ENCODE peak calls at places on chromosomes 2 and 18, in five cellular contexts. U is GM23248, N is hepatocyte, G is neural progenitor cell, W is HCT116. D is an unnamed sample. For H3K79me2, the result is how much of the 10 kb centered on the place peaks cover.

GRCh38 chr18:49591775-49592174 is 29.9 kb downstream of the LIPG start:
- DNase-seq in U (no peak), G (no peak), N (peak), W (no peak), D (no peak)

GRCh38 chr2:176421291-176422050 is 152.2 kb downstream of the MTX2 start:
- DNase-seq in G (no peak), N (peak), U (no peak), W (no peak), D (no peak)

GRCh38 chr2:111071480-111072143 is 49.1 kb upstream of the BCL2L11 start:
- DNase-seq in N (no peak), W (no peak), G (no peak), U (peak), D (no peak)

GRCh38 chr2:54909006-54909405 is 141.2 kb downstream of the RTN4 start:
- DNase-seq in G (no peak), W (no peak), U (peak), N (no peak), D (no peak)

GRCh38 chr18:50558948-50559749 is 738 bp upstream of the MAPK4 start:
- DNase-seq in W (no peak), N (peak), U (no peak), G (peak), D (no peak)

GRCh38 chr2:149383340-149383739 is 53.0 kb downstream of the LYPD6 start:
- DNase-seq in G (no peak), W (no peak), N (no peak), U (peak), D (no peak)

GRCh38 chr2:227433171-227433570 is 38.8 kb upstream of the AGFG1 start:
- DNase-seq in G (no peak), U (no peak), N (no peak), W (no peak), D (no peak)

GRCh38 chr2:85769236-85769986 is 15.6 kb downstream of the ATOH8 start:
- DNase-seq in W (no peak), N (no peak), G (peak), U (peak), D (peak)

GRCh38 chr2:96556441-96557330 is 20.1 kb downstream of the ARID5A start:
- DNase-seq in W (peak), N (peak), G (no peak), U (peak), D (no peak)

GRCh38 chr2:54803783-54804758 is 80.6 kb downstream of the EML6 start:
- DNase-seq in N (no peak), W (no peak), U (peak), G (no peak), D (no peak)

GRCh38 chr2:42060718-42061619 is 13.1 kb downstream of the PKDCC start:
- DNase-seq in W (no peak), N (peak), G (peak), U (no peak), D (no peak)

GRCh38 chr18:7789853-7790552 is 222.9 kb downstream of the PTPRM start:
- DNase-seq in U (peak), W (peak), G (peak), N (peak), D (no peak)

GRCh38 chr18:27713727-27714080 is 463.2 kb downstream of the CDH2 start:
- DNase-seq in N (peak), U (peak), G (peak), W (no peak), D (no peak)

GRCh38 chr18:3305354-3305762 is 43.4 kb downstream of the MYL12B start:
- DNase-seq in U (peak), W (no peak), N (no peak), G (no peak), D (no peak)

GRCh38 chr18:13145636-13146190 is 72.8 kb upstream of the LDLRAD4 start:
- DNase-seq in N (no peak), U (no peak), G (no peak), W (no peak), D (no peak)

GRCh38 chr2:182319556-182319955 is 107.3 kb downstream of the PDE1A start:
- DNase-seq in W (no peak), U (peak), N (no peak), G (no peak), D (no peak)

GRCh38 chr2:73290049-73290839 is 3.1 kb downstream of the EGR4 start:
- DNase-seq in G (peak), U (peak), W (no peak), N (peak), D (peak)

GRCh38 chr2:30236591-30237245 is 5.4 kb downstream of the LBH start:
- DNase-seq in G (no peak), N (no peak), U (no peak), W (no peak), D (no peak)

GRCh38 chr2:26011990-26012856 is 21.7 kb upstream of the RAB10 start:
- DNase-seq in N (peak), G (peak), U (peak), W (peak), D (no peak)

GRCh38 chr2:44707945-44708645 is 233.4 kb upstream of the SIX3 start:
- DNase-seq in U (no peak), W (no peak), N (no peak), G (peak), D (peak)

GRCh38 chr18:77162580-77162979 is 30.0 kb upstream of the MBP start:
- DNase-seq in N (peak), G (no peak), U (no peak), W (no peak), D (no peak)

GRCh38 chr2:23594079-23594494 is 209.1 kb downstream of the KLHL29 start:
- DNase-seq in U (no peak), W (no peak), G (no peak), N (no peak), D (no peak)

GRCh38 chr2:173472112-173472511 is 117.4 kb downstream of the CDCA7 start:
- DNase-seq in U (no peak), G (no peak), N (no peak), W (no peak), D (no peak)

GRCh38 chr2:3223080-3223923 is 154.3 kb downstream of the EIPR1 start:
- DNase-seq in W (no peak), G (no peak), N (no peak), U (peak), D (no peak)

GRCh38 chr18:46563317-46563716 is 93.7 kb downstream of the LOXHD1 start:
- DNase-seq in N (no peak), U (no peak), G (peak), W (no peak), D (no peak)

GRCh38 chr2:20526666-20527065 is 79.8 kb downstream of the RHOB start:
- DNase-seq in N (no peak), W (no peak), U (no peak), G (no peak), D (no peak)

GRCh38 chr2:40360652-40361051 is 91.2 kb downstream of the SLC8A1 start:
- DNase-seq in G (no peak), W (no peak), N (no peak), U (peak), D (peak)

GRCh38 chr2:33321236-33321731 is 155.2 kb upstream of the RASGRP3 start:
- DNase-seq in N (no peak), U (peak), W (no peak), G (no peak), D (no peak)

GRCh38 chr2:171670655-171671054 is 16.6 kb upstream of the DYNC1I2 start:
- DNase-seq in G (no peak), N (no peak), U (no peak), W (no peak), D (no peak)

GRCh38 chr2:25283921-25284320 is 57.8 kb downstream of the DNMT3A start:
- DNase-seq in U (no peak), N (no peak), W (no peak), G (no peak), D (no peak)

GRCh38 chr2:5145801-5146200 is 546.4 kb upstream of the SOX11 start:
- DNase-seq in W (no peak), U (no peak), N (no peak), G (no peak), D (no peak)

GRCh38 chr2:31580321-31581117 is at the start of gene SRD5A2:
- DNase-seq in U (no peak), W (no peak), G (peak), N (no peak), D (no peak)

GRCh38 chr2:205197468-205198129 is 484.7 kb upstream of the NRP2 start:
- DNase-seq in G (no peak), U (peak), N (no peak), W (no peak), D (no peak)

DNA sequence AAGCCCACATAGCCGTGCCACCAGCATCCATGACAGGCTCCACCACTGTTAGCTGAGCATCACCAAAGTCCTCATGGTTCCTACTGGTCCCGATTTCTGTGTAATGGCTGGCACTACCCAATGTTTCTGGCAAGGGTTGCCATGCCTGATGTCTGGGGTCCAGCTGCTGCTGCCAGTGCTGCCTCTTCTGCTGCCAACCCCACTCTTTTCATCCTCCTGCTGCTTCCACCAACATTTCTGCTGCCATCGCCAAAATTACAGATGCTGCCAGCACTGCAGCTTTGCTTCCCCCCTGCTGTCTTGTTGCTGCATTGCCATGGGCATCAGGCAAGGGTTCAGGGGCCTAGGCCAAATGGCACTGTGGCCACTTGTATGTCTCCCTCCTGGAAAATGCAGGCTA is 152.9 kb downstream of the LRRTM1 start:
- DNase-seq in N (no peak), W (no peak), U (no peak), G (no peak), D (no peak)
- H3K4me2 ChIP-seq in N (no peak), W (no peak), U (no peak), G (no peak), D (no peak)

GRCh38 chr18:54192900-54193299 is 31.6 kb downstream of the MBD2 start:
- DNase-seq in N (no peak), W (no peak), G (no peak), U (no peak), D (no peak)
- H3K79me2 ChIP-seq in N (under half), W (half or more), G (under half), U (half or more), D (half or more)

GRCh38 chr2:137677466-137677865 is 286.8 kb upstream of the HNMT start:
- DNase-seq in G (peak), U (peak), N (no peak), W (no peak), D (peak)

GRCh38 chr2:137674991-137675390 is 289.3 kb upstream of the HNMT start:
- DNase-seq in U (no peak), N (no peak), G (no peak), W (no peak), D (no peak)

GRCh38 chr2:137672961-137673552 is 291.2 kb upstream of the HNMT start:
- DNase-seq in U (no peak), N (no peak), G (no peak), W (no peak), D (no peak)

GRCh38 chr2:137676348-137676747 is 287.9 kb upstream of the HNMT start:
- DNase-seq in W (no peak), U (no peak), N (no peak), G (no peak), D (no peak)

DNA sequence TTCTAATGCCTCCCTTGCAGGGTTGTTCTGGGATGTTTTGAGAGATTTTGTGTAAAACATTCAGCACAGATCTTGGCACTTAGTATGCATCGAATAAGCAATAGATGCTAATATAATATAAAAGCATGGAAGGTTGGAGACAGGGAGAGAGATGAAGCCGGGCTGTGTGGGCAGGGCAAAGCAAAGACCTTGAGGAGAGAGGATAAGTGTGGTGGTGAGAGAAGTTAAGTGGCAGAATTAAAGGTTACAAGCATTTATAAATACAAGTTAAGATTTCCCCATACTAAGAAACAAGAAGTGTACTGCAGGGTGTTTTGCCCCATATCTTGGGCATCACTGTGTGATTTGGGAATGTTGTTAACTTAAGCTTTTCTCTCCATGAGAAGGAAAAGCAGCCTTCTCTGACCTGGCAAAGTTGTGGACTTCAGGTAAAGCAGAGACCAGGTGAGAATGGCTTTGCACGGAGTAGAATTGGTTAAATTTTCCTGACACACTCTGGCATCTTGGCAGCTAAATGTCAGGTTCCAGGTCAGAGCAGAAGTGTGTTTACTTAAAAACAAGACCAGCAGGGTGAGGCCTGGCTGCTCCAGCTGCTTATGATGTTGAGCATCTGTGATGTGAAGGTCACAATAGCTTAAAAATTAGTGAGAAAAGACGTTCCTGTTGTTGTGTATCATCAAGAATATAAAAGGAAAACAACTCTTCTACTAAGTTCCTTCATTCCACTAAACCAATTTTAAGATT is 288.5 kb upstream of the HNMT start:
- DNase-seq in W (no peak), G (no peak), U (no peak), N (peak), D (no peak)
- TF ChIP-seq EZH2phosphoT487 in W (no peak), G (no peak), U (no peak), N (no peak), D (no peak)

GRCh38 chr2:127455566-127456493 is 37.6 kb downstream of the PROC start:
- DNase-seq in U (no peak), G (peak), N (peak), W (no peak), D (no peak)

GRCh38 chr2:127453392-127454171 is 35.4 kb downstream of the PROC start:
- DNase-seq in G (peak), U (no peak), N (no peak), W (no peak), D (peak)

GRCh38 chr2:127454595-127455565 is 36.7 kb downstream of the PROC start:
- DNase-seq in G (peak), N (peak), W (no peak), U (no peak), D (no peak)

GRCh38 chr2:127451981-127452380 is 33.8 kb downstream of the PROC start:
- DNase-seq in G (no peak), W (no peak), N (no peak), U (no peak), D (no peak)

GRCh38 chr2:127453013-127453391 is 34.8 kb downstream of the PROC start:
- DNase-seq in G (no peak), W (no peak), U (no peak), N (no peak), D (no peak)
- H3K4me2 ChIP-seq in G (no peak), W (no peak), U (no peak), N (no peak), D (no peak)

GRCh38 chr2:192373244-192373643 is 178.5 kb upstream of the TMEFF2 start:
- DNase-seq in G (peak), N (no peak), U (no peak), W (no peak), D (no peak)
- H3K79me2 ChIP-seq in G (under half), N (under half), U (under half), W (under half), D (under half)

GRCh38 chr18:26386421-26386820 is 160.2 kb downstream of the TAF4B start:
- DNase-seq in U (peak), W (no peak), G (no peak), N (no peak), D (no peak)
- TF ChIP-seq EZH2phosphoT487 in U (no peak), W (no peak), G (no peak), N (no peak), D (no peak)

GRCh38 chr2:236916181-236916580 is 169.5 kb upstream of the COPS8 start:
- DNase-seq in N (no peak), U (no peak), G (no peak), W (no peak), D (peak)
- H3K4me2 ChIP-seq in N (no peak), U (no peak), G (no peak), W (no peak), D (no peak)

GRCh38 chr2:239306274-239307220 is 94.3 kb downstream of the HDAC4 start:
- DNase-seq in G (no peak), N (no peak), W (no peak), U (no peak), D (no peak)
- H3K79me2 ChIP-seq in G (half or more), N (half or more), W (under half), U (under half), D (under half)

GRCh38 chr18:33584845-33585775 is 7.1 kb downstream of the ASXL3 start:
- DNase-seq in G (peak), U (no peak), W (no peak), N (no peak), D (no peak)
- TF ChIP-seq EZH2phosphoT487 in G (no peak), U (no peak), W (no peak), N (no peak), D (no peak)

GRCh38 chr2:230865324-230865765 is 603 bp downstream of the ITM2C start:
- DNase-seq in N (peak), U (no peak), W (no peak), G (peak), D (no peak)
- H3K4me2 ChIP-seq in N (peak), U (peak), W (peak), G (peak), D (peak)